ENCODE peak calls at places on chromosomes 4 and X, in five cellular contexts. I is DMS 273 treated with DMSO at 0.1 percent for 48 hours; A is stomach; R is GM10248; Q is NK-92 treated with Interleukin-12 subunit alpha and Interleukin-12 subunit beta, amount 100 ng/mL, for 24 hours. Y is an unnamed sample.

GRCh38 chrX:36071064-36071463 is 151.5 kb downstream of the CFAP47 start:
- DNase-seq in R (no peak), A (no peak), I (no peak), Q (no peak), Y (no peak)

GRCh38 chr4:139761461-139761860 is 95.8 kb downstream of the MGST2 start:
- DNase-seq in Q (no peak), R (no peak), A (no peak), I (peak), Y (no peak)

GRCh38 chrX:3609800-3610199 is 103.6 kb downstream of the PRKX start:
- DNase-seq in Q (no peak), I (no peak), A (no peak), R (no peak), Y (no peak)

GRCh38 chr4:154425514-154425913 is 66.1 kb downstream of the DCHS2 start:
- DNase-seq in R (no peak), I (no peak), A (no peak), Q (no peak), Y (no peak)

GRCh38 chrX:5122181-5122678 is 1106.4 kb downstream of the NLGN4X start:
- DNase-seq in Q (no peak), R (no peak), A (no peak), I (no peak), Y (no peak)

GRCh38 chrX:120302434-120302833 is 8.8 kb downstream of the TMEM255A start:
- DNase-seq in R (peak), Q (peak), I (no peak), A (no peak), Y (no peak)

GRCh38 chr4:99180367-99181169 is 36.5 kb upstream of the ADH4 start:
- DNase-seq in R (no peak), I (no peak), Q (no peak), A (no peak), Y (no peak)

GRCh38 chrX:72554448-72555140 is 18.0 kb downstream of the HDAC8 start:
- DNase-seq in I (no peak), Q (no peak), A (no peak), R (no peak), Y (no peak)

GRCh38 chrX:19660604-19661003 is 145.3 kb upstream of the MAP3K15 start:
- DNase-seq in A (no peak), Q (no peak), I (no peak), R (no peak), Y (no peak)

GRCh38 chr4:149645790-149646189 is 169.9 kb downstream of the IQCM start:
- DNase-seq in R (no peak), A (no peak), Q (no peak), I (no peak), Y (no peak)

GRCh38 chr4:16056681-16057400 is 27.0 kb downstream of the PROM1 start:
- DNase-seq in I (no peak), R (no peak), Q (no peak), A (no peak), Y (peak)

GRCh38 chrX:790031-790430 is 159.4 kb downstream of the SHOX start:
- DNase-seq in Q (no peak), I (no peak), R (no peak), A (no peak), Y (no peak)

GRCh38 chr4:108144451-108144850 is 24.3 kb downstream of the LEF1 start:
- DNase-seq in Q (no peak), A (no peak), R (no peak), I (no peak), Y (no peak)

GRCh38 chr4:152369903-152370296 is 166.0 kb downstream of the FBXW7 start:
- DNase-seq in R (no peak), I (no peak), A (no peak), Q (no peak), Y (no peak)

GRCh38 chrX:77953300-77953699 is 16.1 kb downstream of the PGAM4 start:
- DNase-seq in I (no peak), R (no peak), A (no peak), Q (no peak), Y (no peak)

GRCh38 chr4:5054532-5054931 is 3.3 kb downstream of the STK32B start:
- DNase-seq in A (no peak), R (no peak), I (no peak), Q (no peak), Y (no peak)

GRCh38 chr4:83362492-83363329 is 28.1 kb upstream of the HPSE start:
- DNase-seq in R (no peak), I (no peak), A (no peak), Q (no peak), Y (no peak)

GRCh38 chr4:25162566-25162965 is 2.3 kb upstream of the SEPSECS start:
- DNase-seq in A (no peak), Q (no peak), R (no peak), I (no peak), Y (no peak)

GRCh38 chrX:72382199-72382590 is 76.5 kb upstream of the CITED1 start:
- DNase-seq in I (no peak), A (no peak), Q (no peak), R (no peak), Y (no peak)

GRCh38 chr4:155908187-155909139 is 5.0 kb downstream of the TDO2 start:
- DNase-seq in A (no peak), R (peak), Q (no peak), I (no peak), Y (no peak)

GRCh38 chr4:172996571-172997216 is 171.9 kb upstream of the GALNT7 start:
- DNase-seq in I (no peak), Q (no peak), R (no peak), A (no peak), Y (no peak)

GRCh38 chrX:102042706-102043325 is 82.7 kb upstream of the TCEAL2 start:
- DNase-seq in I (no peak), Q (no peak), R (no peak), A (no peak), Y (no peak)

GRCh38 chrX:47646636-47647035 is 3.7 kb downstream of the ELK1 start:
- DNase-seq in I (no peak), R (no peak), A (no peak), Q (no peak), Y (no peak)

GRCh38 chrX:120726294-120726693 is 96.4 kb upstream of the C1GALT1C1 start:
- DNase-seq in I (no peak), Q (no peak), R (peak), A (no peak), Y (no peak)

GRCh38 chrX:2577844-2578444 is 77.2 kb upstream of the DHRSX start:
- DNase-seq in I (no peak), Q (no peak), A (no peak), R (no peak), Y (no peak)

GRCh38 chr4:181372014-181372413 is 871.2 kb upstream of the TENM3 start:
- DNase-seq in Q (no peak), R (no peak), I (no peak), A (no peak), Y (no peak)

GRCh38 chrX:28158019-28158777 is 176.9 kb upstream of the DCAF8L1 start:
- DNase-seq in A (no peak), R (no peak), Q (no peak), I (no peak), Y (no peak)

GRCh38 chr4:14926368-14926767 is 75.9 kb upstream of the CPEB2 start:
- DNase-seq in Q (no peak), A (no peak), I (no peak), R (no peak), Y (no peak)

GRCh38 chrX:45324941-45325340 is 124.3 kb upstream of the DIPK2B start:
- DNase-seq in A (no peak), I (no peak), R (no peak), Q (no peak), Y (no peak)

GRCh38 chrX:13837290-13837745 is 20.4 kb upstream of the GPM6B start:
- DNase-seq in A (no peak), R (no peak), I (no peak), Q (no peak), Y (no peak)

GRCh38 chr4:159444668-159445067 is 341.8 kb downstream of the RAPGEF2 start:
- DNase-seq in Q (no peak), A (no peak), R (no peak), I (no peak), Y (no peak)

GRCh38 chr4:37661643-37662221 is 24.4 kb downstream of the RELL1 start:
- DNase-seq in I (peak), R (no peak), Q (no peak), A (no peak), Y (peak)

GRCh38 chr4:8303485-8304281 is 34.1 kb downstream of the HTRA3 start:
- DNase-seq in R (no peak), A (no peak), Q (no peak), I (no peak), Y (no peak)

GRCh38 chrX:70479197-70479969 is 34.7 kb downstream of the DLG3 start:
- DNase-seq in A (no peak), Q (no peak), R (no peak), I (peak), Y (peak)

GRCh38 chr4:73897380-73898136 is 28.4 kb downstream of the CXCL1 start:
- DNase-seq in R (no peak), Q (no peak), I (no peak), A (no peak), Y (no peak)

GRCh38 chr4:76354517-76355473 is 48.3 kb downstream of the STBD1 start:
- DNase-seq in Q (peak), R (no peak), I (no peak), A (no peak), Y (no peak)

GRCh38 chrX:9907645-9908387 is 59.3 kb upstream of the CLDN34 start:
- DNase-seq in A (no peak), R (no peak), Q (no peak), I (no peak), Y (no peak)

Y was measured in NCI-H446 treated with DMSO at 0.1 percent for 48 hours.